ENCODE peak calls at places on chromosomes 13 and 19, in six cellular contexts. P, Z, N, A, V and E are unnamed samples.

GRCh38 chr13:51257187-51257586 is 35.0 kb downstream of the FAM124A start:
- DNase-seq in P (no peak), Z (no peak), N (no peak), A (no peak), V (no peak), E (no peak)

GRCh38 chr13:98089246-98089645 is 53.6 kb upstream of the FARP1 start:
- DNase-seq in P (peak), Z (no peak), N (peak), A (peak), V (no peak), E (no peak)

GRCh38 chr19:53101518-53101917 is 1.7 kb downstream of the ZNF160 start:
- DNase-seq in P (no peak), Z (no peak), N (peak), A (no peak), V (no peak), E (peak)

GRCh38 chr13:91346848-91347211 is 657 bp upstream of the MIR17HG start:
- DNase-seq in P (no peak), Z (no peak), N (no peak), A (no peak), V (no peak), E (peak)

GRCh38 chr19:52695996-52696395 is 38.8 kb downstream of the ZNF611 start:
- DNase-seq in P (no peak), Z (no peak), N (no peak), A (no peak), V (no peak), E (no peak)

GRCh38 chr13:32878172-32878571 is 138.1 kb upstream of the KL start:
- DNase-seq in P (no peak), Z (no peak), N (peak), A (peak), V (no peak), E (no peak)

GRCh38 chr13:90872491-90873025 is 474.9 kb upstream of the MIR17HG start:
- DNase-seq in P (no peak), Z (no peak), N (no peak), A (no peak), V (no peak), E (no peak)

GRCh38 chr13:83882626-83882959 is 319 bp upstream of the SLITRK1 start:
- DNase-seq in P (no peak), Z (no peak), N (no peak), A (no peak), V (no peak), E (no peak)

GRCh38 chr13:76942363-76942762 is 5.9 kb upstream of the ACOD1 start:
- DNase-seq in P (no peak), Z (no peak), N (no peak), A (no peak), V (no peak), E (no peak)

GRCh38 chr13:28117689-28118377 is 17.5 kb upstream of the FLT3 start:
- DNase-seq in P (no peak), Z (peak), N (no peak), A (no peak), V (peak), E (no peak)

GRCh38 chr13:113458218-113459065 is 5.2 kb upstream of the ADPRHL1 start:
- DNase-seq in P (no peak), Z (peak), N (peak), A (peak), V (no peak), E (peak)

GRCh38 chr13:89267734-89268133 is 1596.6 kb downstream of the SLITRK5 start:
- DNase-seq in P (no peak), Z (no peak), N (no peak), A (peak), V (no peak), E (no peak)

GRCh38 chr19:48113190-48113917 is 2.7 kb upstream of the PLA2G4C start:
- DNase-seq in P (no peak), Z (no peak), N (peak), A (no peak), V (no peak), E (no peak)

GRCh38 chr13:46403851-46404731 is 17.0 kb upstream of the RUBCNL start:
- DNase-seq in P (no peak), Z (no peak), N (no peak), A (no peak), V (no peak), E (no peak)

GRCh38 chr19:49423985-49424303 is 703 bp upstream of the PTH2 start:
- DNase-seq in P (no peak), Z (no peak), N (no peak), A (no peak), V (no peak), E (no peak)

GRCh38 chr13:112069727-112070300 is 2.9 kb downstream of the SOX1 start:
- DNase-seq in P (no peak), Z (no peak), N (no peak), A (no peak), V (no peak), E (no peak)

GRCh38 chr13:42110410-42111155 is 62.1 kb downstream of the DGKH start:
- DNase-seq in P (peak), Z (no peak), N (peak), A (peak), V (no peak), E (no peak)

GRCh38 chr19:49916839-49917733 is 11.9 kb upstream of the ATF5 start:
- DNase-seq in P (no peak), Z (no peak), N (no peak), A (no peak), V (no peak), E (no peak)

GRCh38 chr13:113631341-113632095 is 26.5 kb downstream of the ATP4B start:
- DNase-seq in P (no peak), Z (no peak), N (no peak), A (no peak), V (no peak), E (no peak)

GRCh38 chr19:31583148-31583547 is 233.9 kb upstream of the TSHZ3 start:
- DNase-seq in P (no peak), Z (no peak), N (no peak), A (no peak), V (no peak), E (no peak)

GRCh38 chr19:55365922-55366321 is 2.9 kb upstream of the GARIN5B start:
- DNase-seq in P (no peak), Z (no peak), N (no peak), A (no peak), V (no peak), E (no peak)

GRCh38 chr19:9903341-9903740 is 33.0 kb downstream of the OLFM2 start:
- DNase-seq in P (no peak), Z (no peak), N (no peak), A (no peak), V (no peak), E (no peak)

DNA sequence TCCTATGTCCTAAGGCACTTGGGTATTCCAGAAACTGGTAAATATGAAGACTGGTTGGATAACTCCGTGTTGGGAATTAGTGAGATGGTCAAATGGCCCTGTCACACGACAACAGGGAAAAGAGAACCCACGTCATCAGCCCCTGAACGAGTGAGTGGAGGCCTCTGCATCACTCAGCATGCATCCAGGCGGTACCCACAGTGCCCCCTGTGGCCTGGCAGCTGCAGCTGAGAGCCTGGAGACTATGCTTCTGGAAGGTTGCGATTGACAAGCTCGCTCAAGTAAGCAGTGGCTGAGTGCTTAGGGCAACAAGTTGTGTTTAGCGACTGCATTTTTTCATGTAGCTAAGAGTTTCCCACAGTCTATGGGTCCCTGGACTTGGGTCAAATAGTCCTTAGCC is 55.9 kb downstream of the COL4A2 start:
- DNase-seq in P (no peak), Z (no peak), N (no peak), A (no peak), V (no peak), E (peak)
- TF ChIP-seq CTCF in P (no peak), Z (peak), N (peak), A (no peak), V (peak), E (peak)

DNA sequence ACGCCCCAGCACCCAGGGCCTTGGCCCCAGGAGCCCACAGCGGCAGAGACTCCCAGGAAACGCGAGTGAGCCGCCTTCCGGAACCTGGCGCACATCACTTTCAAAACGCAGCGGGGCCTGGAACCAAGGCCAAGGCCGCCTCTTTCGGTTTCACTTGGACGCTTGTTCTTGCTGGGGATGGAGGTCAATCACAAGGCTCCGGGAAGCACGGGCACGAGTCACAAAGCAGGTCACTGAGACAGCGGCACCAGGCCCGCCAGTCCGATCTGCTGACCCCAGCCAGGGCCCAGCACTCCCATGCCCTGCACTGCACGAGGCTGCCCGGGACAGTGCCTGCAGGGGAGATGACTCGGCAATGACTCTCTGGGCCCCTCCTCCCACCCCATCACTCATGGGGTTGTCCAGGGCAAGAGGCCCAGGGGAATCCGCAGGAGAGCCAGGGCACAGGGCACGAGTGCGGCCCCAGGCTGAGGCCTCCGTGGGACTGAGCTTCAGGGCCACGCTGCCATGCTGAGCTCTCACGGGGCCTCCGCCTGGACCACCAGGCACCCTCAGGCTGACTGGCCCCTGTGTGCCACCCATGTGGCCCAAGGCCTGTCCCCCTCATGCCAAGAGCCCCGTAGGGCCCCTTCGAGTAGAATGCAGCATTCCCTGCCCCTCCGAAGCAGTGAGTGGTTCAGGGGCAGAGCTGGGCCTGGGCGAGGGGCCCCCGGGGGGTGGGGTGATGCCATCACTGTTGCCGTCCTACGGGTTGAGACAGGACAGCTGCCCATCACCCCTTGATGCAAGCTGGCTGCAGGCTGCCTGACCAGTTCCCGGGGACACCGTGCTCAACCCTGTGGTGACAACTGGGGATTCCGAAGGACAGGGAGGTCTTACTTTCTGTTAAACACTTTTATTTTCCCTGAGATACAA is 4.9 kb downstream of the SBNO2 start:
- DNase-seq in P (no peak), Z (no peak), N (peak), A (peak), V (no peak), E (no peak)
- H3K4me3 ChIP-seq in P (no peak), Z (no peak), N (peak), A (no peak), V (no peak), E (no peak)

GRCh38 chr19:39345956-39346355 is 3.7 kb downstream of the SAMD4B start:
- DNase-seq in P (no peak), Z (no peak), N (no peak), A (no peak), V (no peak), E (no peak)
- TF ChIP-seq CTCF in P (peak), Z (no peak), N (no peak), A (no peak), V (no peak), E (no peak)

DNA sequence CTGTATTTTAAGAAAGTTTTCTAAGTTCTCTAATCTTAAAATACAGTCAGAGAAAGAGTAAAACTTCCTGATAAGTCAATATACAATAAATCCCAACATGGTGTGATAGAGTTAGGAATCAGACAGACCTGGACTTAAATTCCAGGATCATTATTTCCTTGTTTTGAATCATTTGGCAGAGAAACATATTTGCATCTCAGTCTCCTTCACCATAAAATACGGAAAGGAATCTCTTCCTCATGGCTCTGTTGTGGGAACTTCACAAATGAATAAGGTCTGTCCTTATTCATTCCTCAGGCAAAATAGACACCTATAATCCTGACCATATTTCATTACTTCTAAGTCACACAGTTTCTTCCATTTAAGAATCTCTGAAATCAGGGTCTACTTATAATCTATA is 19.3 kb upstream of the SERP2 start:
- DNase-seq in P (no peak), Z (no peak), N (no peak), A (no peak), V (no peak), E (no peak)
- H3K4me3 ChIP-seq in P (no peak), Z (no peak), N (no peak), A (no peak), V (no peak), E (no peak)

GRCh38 chr13:82758056-82758455 is 1124.2 kb downstream of the SLITRK1 start:
- DNase-seq in P (no peak), Z (no peak), N (peak), A (no peak), V (no peak), E (peak)
- TF ChIP-seq CTCF in P (peak), Z (no peak), N (peak), A (peak), V (no peak), E (peak)

GRCh38 chr19:3398114-3398899 is 31.9 kb downstream of the NFIC start:
- DNase-seq in P (no peak), Z (peak), N (peak), A (no peak), V (peak), E (no peak)
- H3K4me3 ChIP-seq in P (no peak), Z (no peak), N (no peak), A (no peak), V (peak), E (no peak)

GRCh38 chr19:39531834-39532232 is 819 bp downstream of the EID2B start:
- DNase-seq in P (no peak), Z (no peak), N (no peak), A (no peak), V (no peak), E (no peak)

GRCh38 chr19:39533791-39534190 is 1.1 kb upstream of the EID2B start:
- DNase-seq in P (no peak), Z (no peak), N (no peak), A (no peak), V (no peak), E (no peak)

GRCh38 chr19:39532233-39533002 is at the start of gene EID2B:
- DNase-seq in P (peak), Z (peak), N (peak), A (peak), V (peak), E (peak)

GRCh38 chr19:39533003-39533512 is 406 bp upstream of the EID2B start:
- DNase-seq in P (no peak), Z (no peak), N (no peak), A (no peak), V (no peak), E (no peak)
- TF ChIP-seq CTCF in P (no peak), Z (no peak), N (no peak), A (no peak), V (no peak), E (no peak)

GRCh38 chr13:35470671-35471465 is 5.6 kb downstream of the MAB21L1 start:
- DNase-seq in P (no peak), Z (peak), N (peak), A (peak), V (peak), E (peak)
- H3K4me3 ChIP-seq in P (peak), Z (peak), N (no peak), A (peak), V (peak), E (peak)

DNA sequence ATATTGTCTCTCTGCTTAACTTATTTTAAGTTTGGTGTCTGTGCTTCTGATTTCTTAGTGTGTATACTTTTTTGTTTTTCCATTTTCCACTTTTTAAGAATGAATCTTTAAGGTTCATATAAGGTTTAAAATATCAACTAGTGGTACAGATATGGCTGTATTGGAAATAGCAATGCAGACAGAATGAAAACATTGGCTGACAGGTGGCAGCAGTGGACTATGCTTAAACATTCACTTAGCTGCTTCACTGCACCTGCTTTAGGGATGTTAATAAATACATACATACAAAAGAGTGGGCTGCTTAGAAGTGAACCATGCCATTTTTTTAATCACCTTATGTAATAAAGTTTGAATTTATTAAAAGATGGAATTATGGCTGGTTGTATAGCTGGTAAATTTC is 27.3 kb downstream of the TM9SF2 start:
- DNase-seq in P (no peak), Z (no peak), N (no peak), A (no peak), V (no peak), E (peak)
- TF ChIP-seq CTCF in P (no peak), Z (peak), N (no peak), A (no peak), V (peak), E (peak)

DNA sequence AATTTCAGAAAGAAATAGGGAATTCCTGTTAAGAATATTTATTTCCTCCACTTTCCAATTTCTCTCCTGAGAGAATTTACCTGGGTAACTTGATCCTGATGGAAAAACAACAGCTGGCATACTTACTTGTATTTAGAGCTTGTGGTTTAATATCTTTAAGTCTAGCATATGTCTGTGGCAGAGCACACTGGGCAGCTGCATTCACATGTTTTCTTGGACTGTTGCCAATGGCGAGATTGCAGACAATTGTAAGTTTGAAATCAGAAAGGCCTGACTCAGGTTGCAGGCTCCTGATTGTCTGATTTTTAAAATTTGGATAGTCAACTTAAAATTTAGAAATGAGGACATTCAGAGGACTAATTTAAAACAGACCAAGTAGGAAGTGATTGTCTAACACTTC is 66.9 kb downstream of the NHLRC3 start:
- DNase-seq in P (no peak), Z (no peak), N (no peak), A (no peak), V (no peak), E (peak)
- H3K4me3 ChIP-seq in P (no peak), Z (no peak), N (no peak), A (no peak), V (no peak), E (no peak)